ENCODE peak calls at places on chromosomes 1 and 21, in five cellular contexts. R is CD8-positive, alpha-beta T cell; V is pancreas; P is breast epithelium; O is tibial artery. Y is an unnamed sample.

GRCh38 chr1:116842654-116843053 is 67.1 kb upstream of the PTGFRN start:
- DNase-seq in V (no peak), R (no peak), O (no peak), P (no peak), Y (no peak)

GRCh38 chr1:199786695-199787094 is 240.8 kb upstream of the NR5A2 start:
- DNase-seq in P (no peak), R (no peak), V (no peak), O (no peak), Y (no peak)

GRCh38 chr21:16535100-16535418 is 805.3 kb downstream of the USP25 start:
- DNase-seq in V (peak; percentile 61), P (peak; percentile 68), O (peak; percentile 84), R (no peak), Y (peak; percentile 67)

GRCh38 chr1:40341509-40342380 is 24.7 kb upstream of the COL9A2 start:
- DNase-seq in P (no peak), O (no peak), R (peak; percentile 14), V (no peak), Y (no peak)

GRCh38 chr1:17309701-17310640 is 2.0 kb downstream of the PADI4 start:
- DNase-seq in O (no peak), P (no peak), V (no peak), R (no peak), Y (no peak)

GRCh38 chr1:114342376-114342775 is 168.6 kb downstream of the TRIM33 start:
- DNase-seq in R (peak; percentile 55), P (no peak), O (no peak), V (no peak), Y (no peak)

GRCh38 chr1:209743145-209743482 is 12.7 kb upstream of the TRAF3IP3 start:
- DNase-seq in P (no peak), R (no peak), O (peak; percentile 67), V (peak; percentile 45), Y (peak; percentile 57)

GRCh38 chr1:36372617-36373016 is 13.1 kb downstream of the STK40 start:
- DNase-seq in P (no peak), O (no peak), V (no peak), R (no peak), Y (no peak)

GRCh38 chr1:29245876-29246275 is 9.6 kb downstream of the PTPRU start:
- DNase-seq in V (no peak), P (no peak), O (no peak), R (no peak), Y (no peak)

GRCh38 chr1:153553691-153554608 is 4.9 kb upstream of the S100A3 start:
- DNase-seq in V (no peak), O (peak; percentile 20), P (no peak), R (no peak), Y (no peak)

GRCh38 chr1:182580736-182581135 is 8.3 kb downstream of the RNASEL start:
- DNase-seq in V (no peak), O (no peak), P (no peak), R (no peak), Y (no peak)

GRCh38 chr1:6794164-6794563 is 8.9 kb downstream of the CAMTA1 start:
- DNase-seq in O (no peak), R (no peak), P (no peak), V (no peak), Y (peak; percentile 45)

GRCh38 chr1:6485937-6486250 is 5.6 kb downstream of the PLEKHG5 start:
- DNase-seq in V (no peak), R (no peak), P (no peak), O (no peak), Y (no peak)

GRCh38 chr1:24390924-24391782 is 22.4 kb downstream of the STPG1 start:
- DNase-seq in P (peak; percentile 73), O (peak; percentile 79), R (peak; percentile 65), V (peak; percentile 72), Y (no peak)

GRCh38 chr21:14056771-14057191 is 154.0 kb downstream of the LIPI start:
- DNase-seq in V (no peak), P (no peak), R (no peak), O (no peak), Y (no peak)
- TF ChIP-seq CTCF in V (no peak), P (no peak), R (no peak), O (no peak), Y (no peak)

DNA sequence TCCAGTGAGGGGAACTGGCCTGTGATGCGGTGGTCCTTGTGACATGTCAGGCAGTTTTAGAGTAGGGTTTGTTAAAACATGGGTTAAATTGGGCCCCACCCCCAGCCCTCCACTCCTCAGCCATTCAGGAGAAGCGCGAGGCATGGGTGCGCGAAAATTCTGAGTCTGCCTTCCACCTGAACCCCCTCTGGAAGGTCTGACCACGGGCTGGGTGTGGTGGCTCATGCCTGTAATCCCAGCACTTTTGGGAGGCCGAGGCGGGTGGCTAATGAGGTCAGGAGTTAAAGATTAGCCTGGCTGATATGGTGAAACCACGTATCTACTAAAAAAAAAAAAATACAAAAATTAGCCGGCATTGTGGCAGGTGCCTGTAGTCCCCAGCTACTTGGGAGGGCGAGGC is 51.8 kb downstream of the SKI start:
- DNase-seq in O (no peak), R (no peak), P (no peak), V (no peak), Y (no peak)
- H3K4me3 ChIP-seq in O (no peak overlapping the region), R (no peak overlapping the region), P (no peak overlapping the region), V (no peak overlapping the region), Y (no peak overlapping the region)

DNA sequence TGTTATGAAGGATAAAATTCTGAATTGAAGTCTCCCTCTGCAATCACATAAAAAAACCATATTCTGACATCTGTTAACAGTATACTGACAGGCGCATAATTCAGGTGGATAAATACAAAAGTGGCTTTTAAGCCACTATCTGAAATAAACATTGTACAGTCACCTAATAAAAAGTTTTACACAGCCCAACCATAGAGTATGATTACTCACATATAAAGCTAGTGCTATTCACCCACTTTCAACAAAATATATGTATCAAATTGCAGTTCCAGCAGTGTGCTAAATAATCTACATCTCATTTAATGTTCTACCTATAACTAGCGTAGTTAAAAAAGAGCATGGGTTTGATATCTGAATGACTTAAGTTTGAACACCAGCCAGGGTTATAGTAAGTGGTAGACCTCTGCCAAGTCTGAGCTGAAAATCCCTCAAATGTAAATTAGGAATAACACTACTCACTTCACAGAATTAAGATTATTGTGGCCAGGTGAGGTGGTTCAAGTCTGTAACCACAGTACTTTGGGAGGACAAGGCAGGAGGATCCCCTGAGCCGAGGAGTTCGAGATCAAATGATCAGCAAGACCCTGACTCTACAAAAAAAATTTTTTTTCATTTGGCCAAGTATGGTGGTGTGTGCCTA is 3.9 kb downstream of the EGLN1 start:
- DNase-seq in R (no peak), V (no peak), P (no peak), O (no peak), Y (no peak)
- TF ChIP-seq CTCF in R (no peak), V (no peak), P (no peak), O (no peak), Y (no peak)

DNA sequence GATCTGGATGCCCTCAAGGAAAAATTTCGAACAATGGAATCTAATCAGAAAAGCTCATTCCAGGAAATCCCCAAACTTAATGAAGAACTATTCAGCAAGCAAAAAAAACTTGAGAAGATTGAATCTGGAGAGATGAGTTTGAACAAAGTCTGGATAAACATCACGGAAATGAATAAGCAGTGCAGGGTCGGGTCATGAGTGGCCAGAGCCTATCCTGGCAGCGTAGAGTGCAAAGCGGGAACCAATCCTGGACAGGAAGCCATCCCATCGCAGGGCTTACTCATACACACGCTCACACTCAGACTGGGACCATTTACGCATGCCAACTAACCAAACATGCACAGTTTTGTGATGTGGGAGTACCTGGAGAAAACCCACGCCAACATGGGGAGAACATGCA is 43.1 kb downstream of the ZMYM1 start:
- DNase-seq in V (no peak), P (no peak), O (no peak), R (no peak), Y (no peak)
- H3K4me3 ChIP-seq in V (no peak overlapping the region), P (no peak overlapping the region), O (no peak overlapping the region), R (no peak overlapping the region), Y (no peak overlapping the region)

GRCh38 chr1:147292635-147293251 is 50.3 kb downstream of the CHD1L start:
- DNase-seq in R (no peak), P (no peak), V (no peak), O (peak; percentile 22), Y (peak; percentile 90)

GRCh38 chr1:147292012-147292411 is 49.5 kb downstream of the CHD1L start:
- DNase-seq in O (no peak), V (no peak), R (no peak), P (no peak), Y (peak; percentile 72)

GRCh38 chr1:147281950-147282349 is 39.5 kb downstream of the CHD1L start:
- DNase-seq in O (no peak), V (no peak), P (no peak), R (no peak), Y (no peak)

DNA sequence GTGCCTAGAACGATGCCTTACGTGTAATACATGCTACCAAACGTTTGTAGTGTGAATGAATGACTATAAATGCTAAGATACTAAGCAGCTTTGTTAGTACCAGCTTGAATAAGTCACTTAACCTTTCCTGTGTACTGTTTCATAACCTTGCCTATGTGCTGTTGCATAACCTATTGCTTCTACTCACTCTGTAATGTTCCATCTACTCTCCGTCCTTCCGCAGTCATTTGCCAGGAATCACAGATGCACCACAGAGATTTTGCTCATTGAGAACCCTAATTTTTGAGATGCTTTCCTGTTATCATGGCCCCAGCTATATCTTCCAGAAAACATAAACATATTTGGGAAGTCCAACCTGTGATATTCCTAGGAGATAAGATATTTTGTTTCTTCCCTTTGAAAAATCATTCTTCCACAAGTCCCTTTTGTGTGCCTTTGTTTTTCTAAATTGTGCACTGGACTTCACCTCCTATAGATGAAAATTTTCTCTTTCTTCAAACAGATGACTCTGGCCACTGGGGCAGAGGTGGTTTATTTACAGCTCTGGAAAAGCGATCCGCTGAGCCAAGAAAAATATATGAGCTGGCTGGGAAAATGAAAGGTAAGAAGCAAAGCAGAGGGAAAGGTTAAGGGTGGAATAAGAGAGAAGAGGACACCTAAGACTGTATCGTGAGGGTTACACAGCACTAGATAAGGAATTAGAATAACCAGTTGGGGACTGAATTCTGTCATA is 44.8 kb downstream of the CHD1L start:
- DNase-seq in P (no peak), O (no peak), V (no peak), R (no peak), Y (no peak)
- TF ChIP-seq CTCF in P (no peak), O (no peak), V (no peak), R (no peak), Y (no peak)

DNA sequence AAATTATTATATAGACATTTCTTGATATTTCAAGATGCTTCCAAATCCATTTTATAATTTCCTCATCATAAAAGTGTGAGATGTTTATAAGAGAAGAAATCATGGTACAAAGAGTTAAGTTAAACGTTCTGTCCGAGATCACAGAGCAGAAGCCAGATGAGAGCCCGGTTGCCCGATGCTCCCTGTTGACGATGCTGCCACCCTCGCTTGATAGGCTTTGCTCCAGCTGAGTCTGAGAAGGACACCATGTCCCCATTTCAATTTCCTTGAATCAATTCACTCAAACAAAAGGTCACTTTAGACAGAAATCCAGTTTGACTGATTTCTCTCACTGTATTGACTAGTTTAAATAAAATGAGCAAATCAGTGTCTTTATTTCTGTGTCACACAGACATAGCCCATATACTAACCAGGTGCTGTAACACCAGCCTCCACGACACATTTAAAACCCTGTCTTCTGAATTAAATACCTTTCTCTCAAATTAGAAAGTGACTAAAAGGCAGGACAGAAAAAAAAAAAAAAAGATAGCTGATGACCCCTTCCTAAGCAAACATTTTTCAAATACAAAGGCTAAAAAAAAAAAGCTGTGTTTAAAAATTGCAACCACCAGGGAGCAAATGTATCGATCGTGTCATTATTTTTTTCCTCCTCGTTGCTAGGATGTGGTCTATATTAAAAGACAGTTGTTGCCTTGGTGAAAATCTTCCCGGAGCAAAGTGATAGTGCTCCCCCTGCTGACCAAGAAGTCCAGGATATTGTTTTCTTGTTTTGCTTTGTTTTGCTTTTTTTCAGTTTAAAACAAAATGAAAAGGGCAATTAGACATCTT is 35.2 kb downstream of the DNASE2B start:
- DNase-seq in R (peak; percentile 53), O (peak; percentile 37), P (no peak), V (peak; percentile 60), Y (peak; percentile 34)
- H3K4me3 ChIP-seq in R (peak overlapping the region; percentile 46), O (peak overlapping the region; percentile 19), P (peak overlapping the region; percentile 20), V (no peak overlapping the region), Y (no peak overlapping the region)

Y was measured in AG09309.